ENCODE peak calls at places on chromosomes 6 and 20, in nine cellular contexts. A, S, B, C, N, G, J, Y and Z are unnamed samples. For H3K9me3, the result is how much of the 10 kb centered on the place peaks cover.

GRCh38 chr6:15359335-15359862 is 113.5 kb downstream of the JARID2 start:
- DNase-seq in Y (peak), N (no peak), A (no peak), G (no peak), J (no peak), B (peak), S (no peak), C (no peak), Z (no peak)

GRCh38 chr6:165266236-165267025 is 43.0 kb downstream of the C6orf118 start:
- DNase-seq in S (no peak), B (no peak), N (no peak), A (no peak), C (no peak), Y (no peak), G (no peak), J (no peak), Z (no peak)

GRCh38 chr6:148134566-148134965 is 208.1 kb upstream of the SASH1 start:
- DNase-seq in J (no peak), G (no peak), Y (no peak), C (no peak), B (no peak), N (no peak), S (no peak), A (no peak), Z (no peak)

GRCh38 chr6:35034411-35035171 is 106.5 kb downstream of the TCP11 start:
- DNase-seq in A (peak), J (no peak), B (peak), N (no peak), C (peak), Y (peak), S (no peak), G (peak), Z (peak)

GRCh38 chr6:81725127-81725526 is 27.4 kb downstream of the TENT5A start:
- DNase-seq in C (no peak), B (no peak), N (no peak), J (no peak), A (no peak), S (no peak), G (no peak), Y (no peak), Z (no peak)

GRCh38 chr6:159279790-159280277 is 110.6 kb downstream of the FNDC1 start:
- DNase-seq in A (peak), B (no peak), Y (no peak), J (peak), C (peak), N (no peak), S (no peak), G (no peak), Z (no peak)

GRCh38 chr6:130099119-130099518 is 80.7 kb downstream of the L3MBTL3 start:
- DNase-seq in A (no peak), J (no peak), N (no peak), Y (no peak), C (no peak), G (no peak), B (no peak), S (no peak), Z (no peak)

GRCh38 chr6:7203939-7204338 is 96.2 kb downstream of the RREB1 start:
- DNase-seq in N (no peak), Y (no peak), B (no peak), C (no peak), S (no peak), G (no peak), J (no peak), A (no peak), Z (no peak)

GRCh38 chr20:58010666-58011065 is 217.8 kb downstream of the ANKRD60 start:
- DNase-seq in G (peak), B (no peak), J (no peak), A (no peak), Y (no peak), S (no peak), N (no peak), C (no peak), Z (peak)

GRCh38 chr20:36377348-36378326 is 71.5 kb downstream of the DLGAP4 start:
- DNase-seq in A (no peak), C (no peak), N (no peak), S (no peak), Y (no peak), J (no peak), G (no peak), B (no peak), Z (no peak)

GRCh38 chr6:170084166-170084730 is 206.6 kb downstream of the DLL1 start:
- DNase-seq in J (no peak), A (no peak), G (peak), N (no peak), S (no peak), Y (no peak), C (no peak), B (no peak), Z (no peak)

GRCh38 chr6:170087946-170088348 is 202.9 kb downstream of the DLL1 start:
- DNase-seq in J (no peak), G (peak), B (peak), S (peak), N (no peak), Y (no peak), A (peak), C (no peak), Z (no peak)

GRCh38 chr6:170083236-170084051 is 207.4 kb downstream of the DLL1 start:
- DNase-seq in N (no peak), A (no peak), S (no peak), G (peak), Y (no peak), J (no peak), B (no peak), C (no peak), Z (no peak)

GRCh38 chr6:170086639-170087420 is 204.0 kb downstream of the DLL1 start:
- DNase-seq in B (no peak), J (no peak), C (no peak), G (peak), S (peak), A (peak), N (no peak), Y (no peak), Z (no peak)

GRCh38 chr6:170085475-170086401 is 205.1 kb downstream of the DLL1 start:
- DNase-seq in C (no peak), J (no peak), B (no peak), A (no peak), G (peak), N (no peak), Y (no peak), S (no peak), Z (peak)
- H3K9me3 ChIP-seq in C (under half), J (under half), B (under half), A (under half), G (under half), N (under half), Y (under half), S (under half), Z (under half)

GRCh38 chr20:40085513-40085912 is 603.5 kb downstream of the MAFB start:
- DNase-seq in S (no peak), B (no peak), N (no peak), Y (no peak), C (no peak), A (no peak), J (no peak), G (no peak), Z (no peak)

GRCh38 chr20:40087496-40087895 is 601.5 kb downstream of the MAFB start:
- DNase-seq in B (no peak), N (no peak), Y (no peak), A (no peak), S (no peak), C (no peak), G (no peak), J (no peak), Z (no peak)

GRCh38 chr20:40080059-40080652 is 608.9 kb downstream of the MAFB start:
- DNase-seq in A (no peak), B (no peak), S (no peak), Y (no peak), G (no peak), C (no peak), J (no peak), N (no peak), Z (no peak)

GRCh38 chr20:40081653-40082052 is 607.4 kb downstream of the MAFB start:
- DNase-seq in J (no peak), C (no peak), A (no peak), Y (no peak), N (no peak), B (no peak), S (no peak), G (no peak), Z (no peak)

DNA sequence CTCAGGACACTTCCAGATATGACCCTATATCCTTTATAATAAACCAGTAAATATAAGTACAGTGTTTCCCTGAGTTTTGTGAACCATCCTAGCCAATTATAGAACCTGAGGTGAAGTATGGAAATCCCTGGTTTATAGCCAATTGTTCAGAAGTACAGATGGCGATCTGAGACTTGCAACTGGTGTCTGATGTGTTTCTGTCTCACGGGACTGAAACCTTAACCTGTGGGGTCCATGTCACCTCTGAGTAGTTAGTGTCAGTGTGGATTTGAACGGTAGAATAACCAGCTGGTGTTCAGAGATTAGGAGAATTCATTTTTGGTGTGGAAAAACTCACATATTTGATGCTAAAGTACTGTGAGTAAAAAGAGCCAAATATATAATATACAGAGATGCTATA is 606.6 kb downstream of the MAFB start:
- DNase-seq in N (no peak), Y (no peak), J (no peak), A (no peak), G (no peak), B (no peak), C (no peak), S (no peak), Z (no peak)
- H3K9me3 ChIP-seq in N (under half), Y (under half), J (under half), A (under half), G (under half), B (under half), C (under half), S (under half), Z (under half)

GRCh38 chr6:136604928-136605485 is 54.8 kb upstream of the MAP7 start:
- DNase-seq in B (no peak), S (no peak), G (no peak), A (no peak), C (no peak), J (no peak), N (no peak), Y (no peak), Z (no peak)
- H3K9me3 ChIP-seq in B (under half), S (under half), G (under half), A (under half), C (under half), J (under half), N (under half), Y (under half), Z (under half)

GRCh38 chr6:36150283-36150682 is 20.0 kb downstream of the MAPK13 start:
- DNase-seq in J (no peak), G (no peak), S (no peak), C (no peak), A (no peak), B (no peak), Y (no peak), N (no peak), Z (no peak)
- H3K9me3 ChIP-seq in J (under half), G (under half), S (under half), C (under half), A (under half), B (under half), Y (under half), N (under half), Z (under half)

GRCh38 chr6:86355271-86355670 is 582.1 kb upstream of the HTR1E start:
- DNase-seq in J (no peak), N (no peak), Y (no peak), B (no peak), C (no peak), A (no peak), G (no peak), S (no peak), Z (no peak)

DNA sequence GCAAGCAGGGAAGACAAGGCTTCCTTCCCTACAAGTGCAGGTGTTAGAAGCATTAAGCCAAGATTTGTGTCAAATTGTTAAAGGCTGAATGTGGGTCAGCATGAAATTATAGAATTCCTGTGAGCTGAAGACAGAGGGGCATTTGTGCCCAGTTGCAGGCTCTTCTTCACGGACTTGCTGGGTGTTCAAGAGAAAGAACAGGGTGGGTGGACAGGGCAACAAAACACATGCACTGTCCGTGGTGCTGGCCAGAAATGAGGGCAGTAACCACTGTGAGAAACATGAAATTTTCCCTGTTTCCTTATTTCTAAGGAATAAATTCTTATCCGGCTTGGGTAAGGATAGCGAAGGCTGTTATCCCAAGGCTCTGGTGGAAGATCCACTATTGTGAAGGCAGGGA is 579.5 kb upstream of the HTR1E start:
- DNase-seq in G (no peak), N (no peak), C (no peak), Y (no peak), S (no peak), J (no peak), B (no peak), A (no peak), Z (no peak)
- H3K9me3 ChIP-seq in G (under half), N (under half), C (under half), Y (under half), S (under half), J (under half), B (under half), A (under half), Z (under half)

DNA sequence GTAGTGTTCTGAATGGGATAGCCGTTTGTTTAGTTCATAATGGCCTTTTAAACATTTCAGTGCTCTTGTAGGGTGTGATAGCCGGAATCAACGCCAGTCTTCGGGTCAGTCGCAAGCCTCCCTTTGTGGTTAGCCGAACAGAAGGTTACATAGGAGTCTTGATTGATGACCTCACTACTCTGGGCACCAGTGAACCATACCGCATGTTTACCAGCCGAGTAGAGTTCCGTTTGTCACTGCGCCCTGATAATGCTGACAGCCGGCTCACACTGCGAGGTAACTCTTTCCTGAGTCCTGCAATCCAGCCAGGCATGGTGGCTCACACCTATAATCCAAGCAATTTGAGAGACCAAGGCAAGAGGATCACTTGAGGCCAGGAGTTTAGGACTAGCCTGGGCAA is 20.4 kb downstream of the MTO1 start:
- DNase-seq in Y (no peak), J (no peak), A (no peak), B (no peak), C (no peak), N (no peak), S (no peak), G (no peak), Z (no peak)
- H3K9me3 ChIP-seq in Y (under half), J (under half), A (under half), B (under half), C (under half), N (under half), S (under half), G (under half), Z (under half)

DNA sequence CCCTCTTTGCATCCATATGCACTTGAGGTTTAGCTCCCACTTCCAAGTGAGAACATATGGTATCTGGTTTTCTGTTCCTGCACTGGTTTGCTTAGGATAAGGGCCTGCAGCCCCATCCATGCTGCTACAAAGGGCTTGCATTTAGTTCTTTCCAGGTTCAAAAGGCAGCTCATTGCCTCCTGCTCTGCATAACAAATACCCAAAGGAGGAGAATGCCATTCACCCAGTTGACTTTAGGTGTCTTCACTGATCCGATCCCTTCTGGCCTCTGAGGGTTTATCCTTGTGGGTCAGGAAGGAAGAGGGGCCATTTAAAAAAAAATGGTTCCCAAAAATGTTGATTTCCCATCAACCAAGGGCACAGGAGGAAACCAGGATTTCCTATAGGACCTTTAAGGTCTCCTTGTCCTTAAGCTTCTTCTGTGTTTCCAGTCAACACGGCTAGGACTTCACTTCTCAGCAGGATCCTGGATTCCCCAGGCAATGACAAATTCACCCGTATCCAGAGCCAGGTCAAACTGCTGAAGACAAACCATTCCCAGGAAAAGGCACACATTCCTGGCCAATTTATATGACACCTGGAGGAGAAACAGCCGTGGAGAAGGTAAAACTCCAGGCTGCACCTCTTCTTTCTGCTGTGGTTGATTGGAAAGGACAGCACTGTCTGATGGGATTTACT is 447.7 kb upstream of the CDH4 start:
- DNase-seq in B (no peak), G (no peak), C (no peak), A (no peak), Y (no peak), N (no peak), S (no peak), J (no peak), Z (no peak)
- H3K9me3 ChIP-seq in B (under half), G (under half), C (under half), A (under half), Y (under half), N (under half), S (under half), J (under half), Z (under half)

GRCh38 chr6:82914511-82914910 is 151.1 kb downstream of the UBE3D start:
- DNase-seq in C (no peak), S (no peak), N (no peak), J (no peak), B (no peak), Y (no peak), G (no peak), A (no peak), Z (no peak)
- H3K9me3 ChIP-seq in C (under half), S (under half), N (under half), J (under half), B (under half), Y (under half), G (under half), A (under half), Z (under half)

GRCh38 chr6:31820051-31820389 is 4.7 kb downstream of the HSPA1A start:
- DNase-seq in C (no peak), Y (no peak), S (no peak), G (no peak), A (no peak), N (no peak), J (no peak), B (no peak), Z (peak)
- H3K9me3 ChIP-seq in C (under half), Y (under half), S (under half), G (under half), A (under half), N (under half), J (under half), B (under half), Z (under half)

GRCh38 chr6:167979436-167980090 is 17.9 kb upstream of the KIF25 start:
- DNase-seq in G (no peak), Y (no peak), A (no peak), N (no peak), B (no peak), S (no peak), C (no peak), J (no peak), Z (no peak)
- H3K9me3 ChIP-seq in G (under half), Y (under half), A (under half), N (under half), B (under half), S (under half), C (under half), J (under half), Z (under half)